ENCODE peak calls at places on chromosomes 7 and 10, in nine cellular contexts. C is right lobe of liver, Q is ovary, Z is PC-9, S is fibroblast of the aortic adventitia, O is mucosa of descending colon, F is HCT116, M is BJ, K is cardiac muscle cell. Y is an unnamed sample.

GRCh38 chr7:12373580-12374263 is 29.9 kb downstream of the VWDE start:
- DNase-seq in C (no peak), Q (no peak), Z (no peak), S (no peak), O (no peak), F (no peak), M (no peak), K (no peak), Y (no peak)

GRCh38 chr10:121154846-121155245 is 303.7 kb downstream of the WDR11 start:
- DNase-seq in C (no peak), Q (no peak), Z (no peak), S (no peak), O (no peak), F (no peak), M (no peak), K (no peak), Y (no peak)

GRCh38 chr10:788796-789748 is 99.6 kb upstream of the DIP2C start:
- DNase-seq in C (peak), Q (peak), Z (peak), S (peak), O (peak), F (peak), M (no peak), K (no peak), Y (peak)

GRCh38 chr7:26863504-26864308 is 684 bp downstream of the SKAP2 start:
- DNase-seq in C (no peak), Q (no peak), Z (no peak), S (peak), O (no peak), F (peak), M (no peak), K (no peak), Y (no peak)

GRCh38 chr10:61899045-61899444 is 2.5 kb upstream of the ARID5B start:
- DNase-seq in C (no peak), Q (no peak), Z (no peak), S (peak), O (no peak), F (no peak), M (no peak), K (no peak), Y (no peak)

GRCh38 chr10:7988985-7989384 is 65.5 kb upstream of the GATA3 start:
- DNase-seq in C (no peak), Q (no peak), Z (no peak), S (no peak), O (no peak), F (no peak), M (no peak), K (no peak), Y (no peak)

GRCh38 chr10:114478281-114478680 is 74.0 kb upstream of the AFAP1L2 start:
- DNase-seq in C (no peak), Q (peak), Z (no peak), S (no peak), O (no peak), F (no peak), M (no peak), K (no peak), Y (no peak)

GRCh38 chr7:1569016-1569415 is 816 bp downstream of the PSMG3 start:
- DNase-seq in C (no peak), Q (no peak), Z (peak), S (peak), O (peak), F (no peak), M (no peak), K (no peak), Y (no peak)

GRCh38 chr10:132257271-132257670 is 50.5 kb downstream of the STK32C start:
- DNase-seq in C (no peak), Q (no peak), Z (peak), S (peak), O (no peak), F (no peak), M (peak), K (no peak), Y (no peak)

GRCh38 chr7:80135306-80136104 is 874 bp downstream of the GNAI1 start:
- DNase-seq in C (no peak), Q (peak), Z (peak), S (peak), O (no peak), F (no peak), M (no peak), K (peak), Y (no peak)

GRCh38 chr10:62443866-62444265 is 69.7 kb downstream of the ZNF365 start:
- DNase-seq in C (no peak), Q (no peak), Z (no peak), S (peak), O (no peak), F (no peak), M (no peak), K (no peak), Y (no peak)

GRCh38 chr7:73905360-73905759 is 44.4 kb downstream of the TMEM270 start:
- DNase-seq in C (no peak), Q (no peak), Z (no peak), S (no peak), O (no peak), F (no peak), M (no peak), K (no peak), Y (no peak)

GRCh38 chr10:22455068-22455467 is 109.8 kb downstream of the SPAG6 start:
- DNase-seq in C (no peak), Q (no peak), Z (no peak), S (no peak), O (no peak), F (no peak), M (no peak), K (no peak), Y (no peak)

GRCh38 chr7:131188367-131189339 is 139.0 kb upstream of the MKLN1 start:
- DNase-seq in C (no peak), Q (no peak), Z (peak), S (peak), O (no peak), F (peak), M (peak), K (no peak), Y (no peak)

GRCh38 chr7:132683967-132684690 is 107.9 kb upstream of the PLXNA4 start:
- DNase-seq in C (no peak), Q (no peak), Z (no peak), S (peak), O (no peak), F (no peak), M (no peak), K (no peak), Y (no peak)

GRCh38 chr10:97858001-97858439 is 8.4 kb downstream of the GOLGA7B start:
- DNase-seq in C (no peak), Q (no peak), Z (no peak), S (no peak), O (no peak), F (no peak), M (no peak), K (no peak), Y (no peak)

GRCh38 chr10:81728692-81729091 is 146.3 kb upstream of the NRG3 start:
- DNase-seq in C (no peak), Q (no peak), Z (no peak), S (no peak), O (no peak), F (no peak), M (no peak), K (no peak), Y (no peak)

GRCh38 chr10:43208147-43209063 is 58.5 kb downstream of the RASGEF1A start:
- DNase-seq in C (peak), Q (peak), Z (no peak), S (no peak), O (peak), F (no peak), M (no peak), K (no peak), Y (no peak)

GRCh38 chr7:114026486-114027089 is 107.8 kb upstream of the PPP1R3A start:
- DNase-seq in C (no peak), Q (no peak), Z (no peak), S (peak), O (no peak), F (peak), M (peak), K (peak), Y (peak)

GRCh38 chr10:47252093-47252780 is 47.8 kb upstream of the GDF10 start:
- DNase-seq in C (no peak), Q (no peak), Z (no peak), S (no peak), O (no peak), F (no peak), M (no peak), K (no peak), Y (no peak)

DNA sequence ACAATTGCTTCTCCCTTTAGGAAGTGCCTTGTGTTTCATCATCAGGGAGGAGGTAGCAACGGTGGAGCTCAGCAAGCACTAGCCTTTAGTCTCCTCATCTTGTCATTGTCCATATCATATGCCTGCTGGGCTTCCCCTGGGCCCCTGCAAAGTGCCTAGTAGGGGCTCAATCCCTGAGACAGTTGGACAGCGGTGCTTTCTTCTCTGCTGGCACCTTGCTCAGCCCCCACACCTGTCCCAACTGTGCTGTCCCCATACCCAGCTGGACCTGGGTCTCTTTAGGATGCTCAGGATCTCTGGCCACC is 5.5 kb downstream of the SMARCD3 start:
- DNase-seq in C (no peak), Q (no peak), Z (no peak), S (no peak), O (no peak), F (no peak), M (no peak), K (no peak), Y (no peak)
- H3K4me3 ChIP-seq in C (no peak), Q (no peak), Z (no peak), S (no peak), O (no peak), F (no peak), M (no peak), K (no peak), Y (no peak)

DNA sequence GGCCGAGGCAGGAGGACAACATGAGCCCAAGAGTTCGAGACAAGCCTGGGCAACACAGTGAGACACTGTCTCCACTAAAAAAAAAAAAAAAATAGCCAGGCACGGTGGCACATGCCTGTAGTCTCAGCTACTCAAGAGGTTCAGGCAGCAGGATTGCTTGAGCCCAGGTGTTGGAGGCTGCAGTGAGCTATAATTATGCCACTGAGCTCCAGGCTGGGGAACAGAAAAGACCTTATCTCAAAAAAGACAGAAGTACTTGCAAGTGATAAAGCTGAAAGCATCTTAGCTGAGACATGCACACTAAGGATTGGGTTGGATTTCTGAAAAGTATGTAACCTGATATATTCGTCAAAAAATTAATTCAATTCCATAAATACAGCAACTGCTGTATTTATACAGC is 68.4 kb downstream of the PPP1R3C start:
- DNase-seq in C (no peak), Q (no peak), Z (no peak), S (no peak), O (no peak), F (no peak), M (no peak), K (peak), Y (no peak)
- TF ChIP-seq CTCF in C (no peak), Q (no peak), Z (no peak), S (no peak), O (no peak), F (no peak), M (no peak), K (no peak), Y (no peak)

GRCh38 chr10:79086822-79087221 is 18.1 kb downstream of the ZMIZ1 start:
- DNase-seq in C (no peak), Q (no peak), Z (no peak), S (no peak), O (no peak), F (no peak), M (no peak), K (no peak), Y (peak)

GRCh38 chr10:79084012-79084971 is 15.5 kb downstream of the ZMIZ1 start:
- DNase-seq in C (peak), Q (peak), Z (peak), S (peak), O (peak), F (no peak), M (no peak), K (no peak), Y (no peak)

GRCh38 chr10:79087721-79088120 is 19.0 kb downstream of the ZMIZ1 start:
- DNase-seq in C (no peak), Q (no peak), Z (no peak), S (no peak), O (no peak), F (no peak), M (no peak), K (no peak), Y (no peak)

GRCh38 chr10:79082631-79083581 is 14.1 kb downstream of the ZMIZ1 start:
- DNase-seq in C (no peak), Q (no peak), Z (no peak), S (no peak), O (no peak), F (no peak), M (no peak), K (no peak), Y (no peak)

GRCh38 chr10:79084972-79085597 is 16.3 kb downstream of the ZMIZ1 start:
- DNase-seq in C (no peak), Q (no peak), Z (no peak), S (no peak), O (no peak), F (no peak), M (no peak), K (no peak), Y (no peak)
- H3K4me3 ChIP-seq in C (no peak), Q (no peak), Z (no peak), S (no peak), O (no peak), F (no peak), M (no peak), K (no peak), Y (no peak)

GRCh38 chr10:16437540-16437894 is 707 bp downstream of the PTER start:
- DNase-seq in C (no peak), Q (no peak), Z (no peak), S (no peak), O (no peak), F (no peak), M (no peak), K (no peak), Y (no peak)

GRCh38 chr10:16439294-16439693 is 2.5 kb downstream of the PTER start:
- DNase-seq in C (no peak), Q (no peak), Z (no peak), S (peak), O (no peak), F (no peak), M (no peak), K (no peak), Y (no peak)

GRCh38 chr10:16440396-16441105 is 3.7 kb downstream of the PTER start:
- DNase-seq in C (peak), Q (no peak), Z (peak), S (no peak), O (no peak), F (no peak), M (no peak), K (no peak), Y (no peak)

GRCh38 chr10:16436367-16436757 is 448 bp upstream of the PTER start:
- DNase-seq in C (peak), Q (no peak), Z (no peak), S (no peak), O (no peak), F (no peak), M (no peak), K (peak), Y (no peak)

DNA sequence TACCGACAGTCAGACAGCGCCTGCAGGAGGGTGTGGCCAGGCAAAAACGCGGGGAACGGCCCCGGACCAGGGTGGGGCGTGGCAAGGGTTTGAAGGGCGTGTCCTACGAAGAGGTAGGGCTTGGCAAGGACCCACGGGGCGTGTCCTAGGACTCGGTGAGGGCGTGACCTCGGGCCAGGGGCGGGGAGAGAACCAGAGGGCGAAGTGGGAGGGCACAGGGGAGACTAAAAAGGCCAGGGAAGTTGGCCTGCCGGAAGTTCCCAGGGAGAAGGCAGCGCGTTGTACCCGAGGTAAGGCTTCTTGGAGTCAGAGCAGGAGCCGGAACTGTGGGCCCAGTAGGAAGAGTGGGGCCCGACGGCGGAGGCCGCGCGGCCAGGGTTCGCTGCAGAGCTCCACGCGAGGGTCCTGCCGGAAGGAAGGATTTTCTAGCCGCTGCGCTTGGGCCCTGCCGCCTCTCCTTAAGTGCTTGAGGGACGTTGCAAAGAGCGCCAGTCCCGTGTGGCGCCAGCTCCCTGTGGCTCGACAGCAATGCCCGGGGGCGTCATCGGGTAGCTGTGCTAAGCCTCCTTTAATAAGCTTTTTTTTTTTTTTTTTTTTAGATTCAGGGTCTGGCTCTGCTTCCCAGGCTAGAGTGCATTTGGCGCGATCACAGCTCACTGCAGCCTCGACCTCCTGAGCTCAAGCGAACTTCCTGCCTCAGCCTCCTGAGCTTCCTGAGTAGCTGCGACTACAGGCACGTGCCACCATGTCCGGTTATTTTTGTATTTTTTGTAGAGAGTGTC is at the start of gene PTER:
- DNase-seq in C (peak), Q (peak), Z (peak), S (peak), O (peak), F (peak), M (peak), K (peak), Y (peak)
- TF ChIP-seq CTCF in C (peak), Q (no peak), Z (no peak), S (no peak), O (no peak), F (no peak), M (no peak), K (no peak), Y (no peak)

DNA sequence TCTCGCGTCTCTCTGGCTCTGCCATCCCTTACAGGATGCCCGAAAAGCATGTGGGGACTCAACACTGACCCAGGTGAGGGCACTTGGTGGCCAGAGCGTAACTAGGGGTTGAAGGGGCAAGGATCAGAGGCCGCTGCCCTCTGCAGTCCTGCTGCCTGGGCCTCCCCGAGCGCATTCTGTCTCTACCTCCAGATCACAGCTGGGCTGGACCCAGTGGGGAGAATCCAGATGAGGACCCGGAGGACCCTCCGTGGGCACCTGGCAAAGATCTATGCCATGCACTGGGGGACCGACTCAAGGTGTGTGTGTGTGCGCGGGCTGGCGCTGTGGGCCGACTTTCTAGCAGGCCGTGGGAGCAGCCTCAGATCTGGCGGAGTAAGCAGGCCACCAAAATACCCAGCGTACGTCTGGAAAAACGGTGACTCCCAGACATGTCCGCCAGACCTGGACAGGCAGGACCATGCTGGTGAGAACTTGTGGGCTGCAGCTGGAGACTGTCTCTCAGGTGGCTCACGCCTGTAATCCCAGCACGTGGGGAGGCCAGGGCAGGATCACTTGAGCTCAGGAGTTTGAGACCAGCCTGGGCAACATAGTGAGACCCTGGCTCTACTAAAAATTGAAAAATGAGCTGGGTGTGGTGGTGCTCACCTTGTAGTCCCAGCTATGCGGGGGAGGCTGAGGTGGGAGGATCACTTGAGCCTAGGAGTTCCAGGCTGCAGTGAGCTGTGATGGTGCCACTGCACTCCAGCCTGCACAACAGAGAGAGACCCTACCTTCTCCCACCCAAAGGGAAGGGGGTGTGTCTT is 3.2 kb downstream of the GNB2 start:
- DNase-seq in C (peak), Q (peak), Z (no peak), S (no peak), O (peak), F (no peak), M (no peak), K (no peak), Y (no peak)
- H3K4me3 ChIP-seq in C (peak), Q (peak), Z (no peak), S (peak), O (no peak), F (no peak), M (peak), K (no peak), Y (peak)

GRCh38 chr7:81244213-81244612 is 325.4 kb upstream of the SEMA3C start:
- DNase-seq in C (no peak), Q (no peak), Z (no peak), S (peak), O (no peak), F (peak), M (no peak), K (no peak), Y (peak)
- TF ChIP-seq CTCF in C (no peak), Q (no peak), Z (no peak), S (no peak), O (no peak), F (peak), M (no peak), K (no peak), Y (no peak)

DNA sequence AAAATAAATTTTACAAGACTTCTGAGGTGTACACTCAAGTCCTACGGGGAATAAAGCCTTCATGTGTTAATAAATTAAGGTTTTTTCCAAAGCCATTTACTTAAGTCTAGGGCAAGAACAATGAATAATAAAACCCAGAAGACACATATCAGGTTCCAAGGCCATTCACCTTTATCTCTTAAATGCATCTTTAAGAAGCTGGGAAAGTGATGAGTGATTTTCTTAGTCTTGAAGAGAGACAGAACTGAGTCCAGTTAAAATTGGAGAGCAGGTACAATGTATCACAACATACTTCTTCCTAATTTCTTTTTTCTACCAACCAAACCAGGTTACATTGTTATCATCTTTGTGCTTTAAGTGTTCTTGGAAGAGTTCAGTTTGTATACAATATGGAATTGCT is 189.5 kb downstream of the RAPGEF5 start:
- DNase-seq in C (no peak), Q (no peak), Z (no peak), S (no peak), O (no peak), F (no peak), M (no peak), K (no peak), Y (no peak)
- H3K4me3 ChIP-seq in C (no peak), Q (no peak), Z (no peak), S (no peak), O (no peak), F (no peak), M (no peak), K (no peak), Y (no peak)

GRCh38 chr7:151518105-151518780 is 1.5 kb downstream of the RHEB start:
- DNase-seq in C (peak), Q (peak), Z (peak), S (peak), O (peak), F (no peak), M (no peak), K (peak), Y (no peak)
- TF ChIP-seq CTCF in C (peak), Q (no peak), Z (no peak), S (no peak), O (no peak), F (no peak), M (no peak), K (no peak), Y (peak)

Y was measured in LNCaP clone FGC.